ENCODE peak calls at places on chromosomes 2 and 18, in four cellular contexts. J is activated naive CD8-positive, alpha-beta T cell treated with anti-CD3 and anti-CD28 coated beads, Interleukin-2, amount 50 U/mL, for 24 hours; T is AG08395; E is Right ventricle myocardium inferior. N is an unnamed sample.
A peak's percentile ranks its signal among the peaks of the same experiment; 100 is the strongest.

GRCh38 chr2:58708565-58708964 is 467.4 kb upstream of the FANCL start:
- DNase-seq in T (no peak), J (no peak), E (no peak), N (no peak)

GRCh38 chr2:149612122-149612521 is 24.5 kb upstream of the MMADHC start:
- DNase-seq in E (no peak), J (no peak), T (peak; percentile 18), N (no peak)

GRCh38 chr2:39300044-39300820 is 56.5 kb upstream of the CDKL4 start:
- DNase-seq in E (no peak), T (no peak), J (no peak), N (no peak)

GRCh38 chr2:62014102-62014501 is 108.6 kb downstream of the COMMD1 start:
- DNase-seq in T (peak; percentile 47), E (peak; percentile 68), J (no peak), N (peak; percentile 34)

GRCh38 chr2:48195168-48195567 is 288.9 kb upstream of the FBXO11 start:
- DNase-seq in T (no peak), J (no peak), E (no peak), N (no peak)

GRCh38 chr2:161161074-161161577 is 898 bp downstream of the TANK start:
- DNase-seq in J (no peak), T (no peak), E (no peak), N (no peak)

GRCh38 chr18:79630266-79631095 is 49.1 kb upstream of the CTDP1 start:
- DNase-seq in E (no peak), J (no peak), T (peak; percentile 43), N (no peak)

GRCh38 chr18:78304199-78304826 is 675.3 kb upstream of the SALL3 start:
- DNase-seq in T (no peak), J (no peak), E (no peak), N (no peak)

GRCh38 chr2:126657146-126657635 is 1.2 kb downstream of the GYPC start:
- DNase-seq in J (peak; percentile 66), E (no peak), T (peak; percentile 69), N (peak; percentile 80)

GRCh38 chr2:30979822-30980245 is 158.4 kb downstream of the GALNT14 start:
- DNase-seq in T (peak; percentile 75), J (no peak), E (no peak), N (peak; percentile 19)

GRCh38 chr2:226797289-226797988 is 2.2 kb downstream of the IRS1 start:
- DNase-seq in E (peak; percentile 62), J (no peak), T (peak; percentile 64), N (peak; percentile 85)

GRCh38 chr2:207385076-207385475 is 144.7 kb upstream of the CREB1 start:
- DNase-seq in E (no peak), T (no peak), J (no peak), N (no peak)

GRCh38 chr2:136125226-136125625 is 7.3 kb upstream of the CXCR4 start:
- DNase-seq in E (no peak), T (no peak), J (no peak), N (no peak)

GRCh38 chr2:202327887-202328286 is 48.2 kb upstream of the BMPR2 start:
- DNase-seq in J (no peak), T (no peak), E (no peak), N (no peak)

GRCh38 chr2:11691071-11691660 is 21.2 kb upstream of the NTSR2 start:
- DNase-seq in T (no peak), J (no peak), E (no peak), N (no peak)

GRCh38 chr2:66173635-66174034 is 261.3 kb upstream of the MEIS1 start:
- DNase-seq in T (no peak), E (no peak), J (no peak), N (no peak)

GRCh38 chr2:188381614-188382013 is 89.9 kb downstream of the GULP1 start:
- DNase-seq in E (no peak), T (peak; percentile 19), J (no peak), N (no peak)

GRCh38 chr2:49351531-49351930 is 197.2 kb upstream of the FSHR start:
- DNase-seq in J (no peak), T (no peak), E (no peak), N (no peak)

GRCh38 chr2:231464576-231465540 is 574 bp upstream of the NCL start:
- DNase-seq in T (peak; percentile 98), J (peak; percentile 99), E (peak; percentile 99), N (peak; percentile 98)

N was measured in hepatic stellate cell.